ENCODE peak calls at places on chromosomes 4 and X, in six cellular contexts. One of them, this sample, is unnamed.
A peak's percentile ranks its signal among the peaks of the same experiment; 100 is the strongest.

GRCh38 chr4:2352729-2353221 is 65.7 kb downstream of the ZFYVE28 start:
- DNase-seq in left lung: peak; percentile 50
- DNase-seq in astrocyte of the cerebellum: no peak
- DNase-seq in progenitor cell of endocrine pancreas: no peak
- DNase-seq in effector CD4-positive, alpha-beta T cell: no peak
- DNase-seq in T-cell: no peak
- DNase-seq in this sample: no peak

GRCh38 chrX:44439242-44439641 is 95.8 kb upstream of the EFHC2 start:
- DNase-seq in left lung: no peak
- DNase-seq in astrocyte of the cerebellum: no peak
- DNase-seq in progenitor cell of endocrine pancreas: no peak
- DNase-seq in effector CD4-positive, alpha-beta T cell: no peak
- DNase-seq in T-cell: no peak
- DNase-seq in this sample: no peak

GRCh38 chrX:3263681-3264126 is 82.7 kb downstream of the MXRA5 start:
- DNase-seq in left lung: no peak
- DNase-seq in astrocyte of the cerebellum: no peak
- DNase-seq in progenitor cell of endocrine pancreas: no peak
- DNase-seq in effector CD4-positive, alpha-beta T cell: no peak
- DNase-seq in T-cell: no peak
- DNase-seq in this sample: no peak

GRCh38 chr4:78019494-78019893 is 37.6 kb upstream of the FRAS1 start:
- DNase-seq in left lung: no peak
- DNase-seq in astrocyte of the cerebellum: no peak
- DNase-seq in progenitor cell of endocrine pancreas: no peak
- DNase-seq in effector CD4-positive, alpha-beta T cell: no peak
- DNase-seq in T-cell: no peak
- DNase-seq in this sample: no peak

GRCh38 chrX:10239611-10240064 is 82.9 kb downstream of the CLCN4 start:
- DNase-seq in left lung: no peak
- DNase-seq in astrocyte of the cerebellum: no peak
- DNase-seq in progenitor cell of endocrine pancreas: no peak
- DNase-seq in effector CD4-positive, alpha-beta T cell: no peak
- DNase-seq in T-cell: no peak
- DNase-seq in this sample: no peak

GRCh38 chrX:107712231-107713204 is 63.1 kb downstream of the TSC22D3 start:
- DNase-seq in left lung: no peak
- DNase-seq in astrocyte of the cerebellum: no peak
- DNase-seq in progenitor cell of endocrine pancreas: no peak
- DNase-seq in effector CD4-positive, alpha-beta T cell: peak; percentile 47
- DNase-seq in T-cell: peak; percentile 37
- DNase-seq in this sample: no peak

GRCh38 chrX:116198810-116199209 is 28.3 kb downstream of the AGTR2 start:
- DNase-seq in left lung: no peak
- DNase-seq in astrocyte of the cerebellum: no peak
- DNase-seq in progenitor cell of endocrine pancreas: no peak
- DNase-seq in effector CD4-positive, alpha-beta T cell: no peak
- DNase-seq in T-cell: no peak
- DNase-seq in this sample: no peak

GRCh38 chr4:182604161-182604591 is 313.0 kb downstream of the DCTD start:
- DNase-seq in left lung: no peak
- DNase-seq in astrocyte of the cerebellum: peak; percentile 11
- DNase-seq in progenitor cell of endocrine pancreas: no peak
- DNase-seq in effector CD4-positive, alpha-beta T cell: no peak
- DNase-seq in T-cell: no peak
- DNase-seq in this sample: no peak

GRCh38 chrX:4708970-4709760 is 995.7 kb upstream of the PRKX start:
- DNase-seq in left lung: no peak
- DNase-seq in astrocyte of the cerebellum: no peak
- DNase-seq in progenitor cell of endocrine pancreas: peak; percentile 49
- DNase-seq in effector CD4-positive, alpha-beta T cell: no peak
- DNase-seq in T-cell: no peak
- DNase-seq in this sample: no peak

GRCh38 chrX:46758163-46758955 is 559 bp downstream of the SLC9A7 start:
- DNase-seq in left lung: peak; percentile 66
- DNase-seq in astrocyte of the cerebellum: no peak
- DNase-seq in progenitor cell of endocrine pancreas: no peak
- DNase-seq in effector CD4-positive, alpha-beta T cell: no peak
- DNase-seq in T-cell: no peak
- DNase-seq in this sample: no peak

GRCh38 chrX:39576081-39576701 is 521.6 kb downstream of the BCOR start:
- DNase-seq in left lung: no peak
- DNase-seq in astrocyte of the cerebellum: no peak
- DNase-seq in progenitor cell of endocrine pancreas: no peak
- DNase-seq in effector CD4-positive, alpha-beta T cell: no peak
- DNase-seq in T-cell: no peak
- DNase-seq in this sample: no peak

GRCh38 chr4:110637408-110638131 is 14.7 kb upstream of the PITX2 start:
- DNase-seq in left lung: no peak
- DNase-seq in astrocyte of the cerebellum: no peak
- DNase-seq in progenitor cell of endocrine pancreas: no peak
- DNase-seq in effector CD4-positive, alpha-beta T cell: no peak
- DNase-seq in T-cell: no peak
- DNase-seq in this sample: no peak

GRCh38 chrX:30593435-30594200 is 16.1 kb upstream of the TASL start:
- DNase-seq in left lung: no peak
- DNase-seq in astrocyte of the cerebellum: no peak
- DNase-seq in progenitor cell of endocrine pancreas: no peak
- DNase-seq in effector CD4-positive, alpha-beta T cell: no peak
- DNase-seq in T-cell: peak; percentile 14
- DNase-seq in this sample: no peak

GRCh38 chr4:136036744-136037143 is 1495.5 kb downstream of the PCDH18 start:
- DNase-seq in left lung: no peak
- DNase-seq in astrocyte of the cerebellum: peak; percentile 60
- DNase-seq in progenitor cell of endocrine pancreas: no peak
- DNase-seq in effector CD4-positive, alpha-beta T cell: no peak
- DNase-seq in T-cell: no peak
- DNase-seq in this sample: no peak

GRCh38 chrX:69424161-69424560 is 80.0 kb upstream of the NALF2 start:
- DNase-seq in left lung: no peak
- DNase-seq in astrocyte of the cerebellum: no peak
- DNase-seq in progenitor cell of endocrine pancreas: no peak
- DNase-seq in effector CD4-positive, alpha-beta T cell: no peak
- DNase-seq in T-cell: no peak
- DNase-seq in this sample: no peak

GRCh38 chrX:17192111-17192510 is 182.9 kb upstream of the NHS start:
- DNase-seq in left lung: no peak
- DNase-seq in astrocyte of the cerebellum: peak; percentile 19
- DNase-seq in progenitor cell of endocrine pancreas: no peak
- DNase-seq in effector CD4-positive, alpha-beta T cell: no peak
- DNase-seq in T-cell: no peak
- DNase-seq in this sample: no peak

GRCh38 chr4:139624441-139625130 is 41.0 kb upstream of the MGST2 start:
- DNase-seq in left lung: no peak
- DNase-seq in astrocyte of the cerebellum: no peak
- DNase-seq in progenitor cell of endocrine pancreas: no peak
- DNase-seq in effector CD4-positive, alpha-beta T cell: no peak
- DNase-seq in T-cell: no peak
- DNase-seq in this sample: no peak

GRCh38 chr4:8439168-8439567 is 1.4 kb downstream of the ACOX3 start:
- DNase-seq in left lung: no peak
- DNase-seq in astrocyte of the cerebellum: no peak
- DNase-seq in progenitor cell of endocrine pancreas: no peak
- DNase-seq in effector CD4-positive, alpha-beta T cell: no peak
- DNase-seq in T-cell: no peak
- DNase-seq in this sample: no peak

GRCh38 chr4:77699731-77700210 is 94.2 kb downstream of the CXCL13 start:
- DNase-seq in left lung: no peak
- DNase-seq in astrocyte of the cerebellum: peak; percentile 76
- DNase-seq in progenitor cell of endocrine pancreas: no peak
- DNase-seq in effector CD4-positive, alpha-beta T cell: no peak
- DNase-seq in T-cell: no peak
- DNase-seq in this sample: no peak

This sample was measured in esophagus muscularis mucosa.